ENCODE peak calls at places on chromosomes 13 and 19, in four cellular contexts. O, A, V and D are unnamed samples.

GRCh38 chr13:31775148-31775547 is 35.8 kb downstream of the RXFP2 start:
- DNase-seq in O (no peak), V (no peak), A (no peak), D (peak)

GRCh38 chr19:37943480-37943879 is 36.5 kb downstream of the SIPA1L3 start:
- DNase-seq in V (no peak), A (no peak), O (no peak), D (no peak)

GRCh38 chr19:46784262-46785053 is 3.9 kb downstream of the SLC1A5 start:
- DNase-seq in O (no peak), A (peak), V (peak), D (peak)

GRCh38 chr13:42113478-42113877 is 65.0 kb downstream of the DGKH start:
- DNase-seq in O (no peak), A (no peak), V (no peak), D (no peak)

GRCh38 chr19:3986260-3987041 is 1.2 kb upstream of the EEF2 start:
- DNase-seq in A (peak), O (no peak), V (peak), D (peak)

GRCh38 chr19:996051-996838 is 4.0 kb upstream of the GRIN3B start:
- DNase-seq in O (no peak), V (peak), A (peak), D (peak)

GRCh38 chr19:52527134-52527953 is at the start of gene ZNF808:
- DNase-seq in O (peak), V (peak), A (peak), D (peak)

GRCh38 chr13:45341799-45342584 is 1.0 kb upstream of the TPT1 start:
- DNase-seq in A (peak), O (no peak), V (peak), D (peak)

GRCh38 chr19:8361921-8362793 is 1.8 kb upstream of the ANGPTL4 start:
- DNase-seq in V (peak), O (peak), A (peak), D (peak)

GRCh38 chr13:112806761-112807652 is 117.2 kb downstream of the ATP11A start:
- DNase-seq in V (no peak), A (peak), O (no peak), D (no peak)

GRCh38 chr13:71374471-71375041 is 492.4 kb downstream of the DACH1 start:
- DNase-seq in V (peak), A (peak), O (no peak), D (no peak)

GRCh38 chr13:98533912-98534311 is 43.0 kb downstream of the STK24 start:
- DNase-seq in A (no peak), O (no peak), V (no peak), D (no peak)

GRCh38 chr19:38707512-38708114 is 36.7 kb downstream of the CAPN12 start:
- DNase-seq in O (no peak), A (no peak), V (peak), D (peak)

GRCh38 chr13:21100994-21101757 is 39.8 kb upstream of the LATS2 start:
- DNase-seq in A (no peak), V (no peak), O (no peak), D (no peak)

GRCh38 chr13:100392709-100393630 is 195.6 kb downstream of the GGACT start:
- DNase-seq in V (peak), O (no peak), A (peak), D (peak)

GRCh38 chr19:18274776-18275356 is 614 bp upstream of the IQCN start:
- DNase-seq in A (peak), O (peak), V (peak), D (peak)

GRCh38 chr13:83449666-83450395 is 432.4 kb downstream of the SLITRK1 start:
- DNase-seq in O (no peak), A (peak), V (peak), D (peak)

GRCh38 chr13:78102121-78102677 is 183.6 kb upstream of the EDNRB start:
- DNase-seq in A (peak), O (no peak), V (peak), D (peak)

GRCh38 chr19:47589824-47590223 is 16.9 kb upstream of the ZNF541 start:
- DNase-seq in A (no peak), V (no peak), O (no peak), D (no peak)

GRCh38 chr19:39497850-39498261 is 891 bp upstream of the DLL3 start:
- DNase-seq in V (peak), A (peak), O (no peak), D (no peak)

GRCh38 chr13:25973085-25973484 is 78.7 kb downstream of the SHISA2 start:
- DNase-seq in O (no peak), V (no peak), A (no peak), D (no peak)

GRCh38 chr13:22189176-22190048 is 518.5 kb downstream of the FGF9 start:
- DNase-seq in V (no peak), O (no peak), A (no peak), D (no peak)

GRCh38 chr13:111394211-111394922 is 73.9 kb downstream of the TEX29 start:
- DNase-seq in A (no peak), O (no peak), V (no peak), D (no peak)

GRCh38 chr19:42563352-42564210 is 31.1 kb downstream of the CEACAM8 start:
- DNase-seq in A (peak), V (peak), O (no peak), D (peak)